ENCODE peak calls at places on chromosomes 16 and 17, in five cellular contexts. J, A, M, L and U are unnamed samples.

GRCh38 chr16:23579371-23579770 is 16.7 kb downstream of the NDUFAB1 start:
- DNase-seq in J (no peak), A (no peak), M (no peak), L (no peak), U (no peak)

GRCh38 chr17:38434178-38434665 is 6.0 kb downstream of the ARHGAP23 start:
- DNase-seq in J (no peak), A (no peak), M (no peak), L (no peak), U (no peak)

GRCh38 chr16:75244225-75244792 is 7.1 kb downstream of the BCAR1 start:
- DNase-seq in J (no peak), A (no peak), M (no peak), L (no peak), U (no peak)

GRCh38 chr16:1333149-1333812 is at the start of gene BAIAP3:
- DNase-seq in J (peak), A (peak), M (peak), L (no peak), U (no peak)

GRCh38 chr17:81069084-81069645 is 34.2 kb downstream of the BAIAP2 start:
- DNase-seq in J (no peak), A (no peak), M (no peak), L (no peak), U (no peak)

GRCh38 chr16:66923866-66924265 is 1.5 kb downstream of the RRAD start:
- DNase-seq in J (no peak), A (no peak), M (no peak), L (no peak), U (no peak)

GRCh38 chr16:48536600-48537200 is 73.3 kb downstream of the N4BP1 start:
- DNase-seq in J (no peak), A (no peak), M (no peak), L (no peak), U (no peak)

GRCh38 chr17:12485361-12485911 is 180.3 kb upstream of the MYOCD start:
- DNase-seq in J (no peak), A (no peak), M (no peak), L (no peak), U (no peak)

GRCh38 chr16:88977028-88977844 is at the start of gene CBFA2T3:
- DNase-seq in J (no peak), A (no peak), M (peak), L (no peak), U (no peak)

GRCh38 chr17:30273373-30273772 is 18.4 kb downstream of the BLMH start:
- DNase-seq in J (no peak), A (no peak), M (no peak), L (no peak), U (no peak)

GRCh38 chr17:45296003-45296832 is 20.6 kb downstream of the MAP3K14 start:
- DNase-seq in J (no peak), A (no peak), M (no peak), L (no peak), U (no peak)

GRCh38 chr16:74626741-74627416 is 20.0 kb upstream of the GLG1 start:
- DNase-seq in J (no peak), A (no peak), M (no peak), L (no peak), U (no peak)

GRCh38 chr17:36851230-36851629 is 86.0 kb upstream of the LHX1 start:
- DNase-seq in J (peak), A (no peak), M (no peak), L (no peak), U (peak)

GRCh38 chr17:78751447-78752067 is 30.5 kb downstream of the CYTH1 start:
- DNase-seq in J (no peak), A (no peak), M (no peak), L (no peak), U (peak)

GRCh38 chr16:4601317-4602186 is 13.1 kb downstream of the UBALD1 start:
- DNase-seq in J (no peak), A (no peak), M (no peak), L (no peak), U (no peak)

GRCh38 chr17:17904171-17905035 is 67.6 kb upstream of the SREBF1 start:
- DNase-seq in J (no peak), A (no peak), M (no peak), L (no peak), U (peak)

GRCh38 chr17:78599419-78599818 is 22.2 kb upstream of the DNAH17 start:
- DNase-seq in J (no peak), A (no peak), M (no peak), L (no peak), U (no peak)

GRCh38 chr17:48738803-48739526 is 10.4 kb upstream of the HOXB13 start:
- DNase-seq in J (no peak), A (peak), M (no peak), L (no peak), U (no peak)

GRCh38 chr16:26830716-26831115 is 236.0 kb upstream of the C16orf82 start:
- DNase-seq in J (no peak), A (no peak), M (no peak), L (no peak), U (no peak)

GRCh38 chr17:47864791-47865216 is 13.8 kb upstream of the SP6 start:
- DNase-seq in J (no peak), A (no peak), M (no peak), L (no peak), U (no peak)

GRCh38 chr16:74562117-74562516 is 44.8 kb downstream of the GLG1 start:
- DNase-seq in J (no peak), A (no peak), M (no peak), L (no peak), U (no peak)

GRCh38 chr17:62819511-62820221 is 11.6 kb upstream of the MARCHF10 start:
- DNase-seq in J (peak), A (no peak), M (no peak), L (no peak), U (peak)

GRCh38 chr16:90046122-90046970 is 27.1 kb upstream of the DBNDD1 start:
- DNase-seq in J (no peak), A (no peak), M (peak), L (no peak), U (no peak)

GRCh38 chr16:11327277-11328171 is 17.7 kb upstream of the RMI2 start:
- DNase-seq in J (no peak), A (no peak), M (no peak), L (peak), U (no peak)

GRCh38 chr16:1773703-1774455 is 945 bp upstream of the MRPS34 start:
- DNase-seq in J (no peak), A (no peak), M (no peak), L (no peak), U (no peak)

GRCh38 chr16:20859699-20860098 is 40.5 kb downstream of the DCUN1D3 start:
- DNase-seq in J (no peak), A (no peak), M (no peak), L (no peak), U (no peak)

GRCh38 chr17:59844884-59845594 is 47.7 kb downstream of the TUBD1 start:
- DNase-seq in J (peak), A (no peak), M (no peak), L (no peak), U (no peak)

GRCh38 chr17:57067781-57068180 is 17.3 kb upstream of the AKAP1 start:
- DNase-seq in J (no peak), A (no peak), M (no peak), L (no peak), U (no peak)

GRCh38 chr17:48597775-48598631 is 4.4 kb upstream of the HOXB5 start:
- DNase-seq in J (no peak), A (no peak), M (no peak), L (no peak), U (no peak)

GRCh38 chr16:4393243-4393606 is 21.6 kb downstream of the VASN start:
- DNase-seq in J (no peak), A (no peak), M (no peak), L (no peak), U (no peak)

GRCh38 chr17:43609613-43610385 is 51.9 kb downstream of the MEOX1 start:
- DNase-seq in J (no peak), A (no peak), M (no peak), L (no peak), U (no peak)
- TF ChIP-seq KDM1A in J (no peak), A (no peak), M (no peak), L (no peak), U (no peak)

GRCh38 chr16:69424053-69424934 is at the start of gene CYB5B:
- DNase-seq in J (peak), A (peak), M (peak), L (peak), U (peak)

GRCh38 chr16:69428652-69429051 is 4.2 kb downstream of the CYB5B start:
- DNase-seq in J (no peak), A (no peak), M (no peak), L (no peak), U (peak)

GRCh38 chr16:69419956-69420355 is 4.5 kb upstream of the CYB5B start:
- DNase-seq in J (no peak), A (no peak), M (no peak), L (no peak), U (no peak)

GRCh38 chr16:69423189-69423588 is 1.2 kb upstream of the CYB5B start:
- DNase-seq in J (no peak), A (no peak), M (no peak), L (no peak), U (no peak)

DNA sequence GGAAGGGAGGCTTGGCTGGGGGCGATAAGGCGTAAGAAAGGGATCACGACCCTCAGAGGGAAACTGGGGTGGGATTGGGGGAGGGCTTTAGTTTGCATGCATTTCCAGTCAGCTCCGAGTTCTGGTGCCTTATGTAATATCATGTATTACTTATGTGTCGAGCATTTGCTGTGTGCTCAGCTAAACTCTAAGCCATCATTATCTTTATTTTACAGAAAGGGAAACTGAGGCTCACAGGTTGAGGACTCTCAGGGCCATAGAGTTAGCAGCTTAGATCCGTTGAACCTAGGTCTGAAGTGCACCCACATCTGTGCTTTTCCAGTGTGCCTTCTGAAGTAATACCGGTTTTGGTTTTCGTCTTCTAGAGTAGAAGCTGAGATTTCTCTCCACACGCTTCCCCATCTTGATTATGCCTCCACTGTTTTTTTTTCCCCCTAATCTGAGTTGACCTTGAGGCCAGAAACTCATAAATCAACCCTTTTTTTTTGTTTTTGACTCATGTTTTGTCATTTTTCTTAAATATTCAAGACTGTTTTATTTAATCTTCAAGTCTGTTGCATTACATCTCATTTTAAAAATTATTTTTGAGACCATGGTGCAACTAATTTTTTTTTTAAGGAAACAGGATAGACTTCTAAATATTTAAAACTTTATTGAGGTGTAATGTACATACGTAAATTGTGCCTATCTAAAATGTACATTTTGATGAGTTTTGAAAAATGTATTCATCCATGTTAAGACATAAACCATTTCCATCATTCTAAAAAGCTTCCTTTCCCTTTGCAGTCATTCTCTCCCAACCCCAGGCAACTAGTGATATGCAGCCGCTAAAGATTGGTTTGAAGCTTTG is 741 bp downstream of the CYB5B start:
- DNase-seq in J (no peak), A (no peak), M (no peak), L (no peak), U (no peak)
- TF ChIP-seq KDM1A in J (no peak), A (no peak), M (peak), L (no peak), U (no peak)

GRCh38 chr16:73068546-73069401 is 20.8 kb upstream of the ZFHX3 start:
- DNase-seq in J (peak), A (no peak), M (no peak), L (no peak), U (peak)
- TF ChIP-seq KDM1A in J (no peak), A (no peak), M (no peak), L (no peak), U (no peak)

GRCh38 chr16:17369441-17369951 is 101.3 kb downstream of the XYLT1 start:
- DNase-seq in J (no peak), A (no peak), M (no peak), L (peak), U (no peak)

GRCh38 chr16:17370233-17371013 is 100.3 kb downstream of the XYLT1 start:
- DNase-seq in J (no peak), A (no peak), M (no peak), L (no peak), U (no peak)

GRCh38 chr16:17368511-17368910 is 102.2 kb downstream of the XYLT1 start:
- DNase-seq in J (no peak), A (no peak), M (no peak), L (no peak), U (no peak)

GRCh38 chr16:17367932-17368331 is 102.8 kb downstream of the XYLT1 start:
- DNase-seq in J (no peak), A (peak), M (peak), L (no peak), U (no peak)

GRCh38 chr16:17368951-17369350 is 101.8 kb downstream of the XYLT1 start:
- DNase-seq in J (no peak), A (no peak), M (no peak), L (no peak), U (no peak)
- TF ChIP-seq KDM1A in J (no peak), A (no peak), M (no peak), L (no peak), U (no peak)

GRCh38 chr16:87240211-87241134 is 76.7 kb downstream of the C16orf95 start:
- DNase-seq in J (no peak), A (no peak), M (no peak), L (no peak), U (no peak)
- TF ChIP-seq KDM1A in J (no peak), A (no peak), M (no peak), L (no peak), U (no peak)

DNA sequence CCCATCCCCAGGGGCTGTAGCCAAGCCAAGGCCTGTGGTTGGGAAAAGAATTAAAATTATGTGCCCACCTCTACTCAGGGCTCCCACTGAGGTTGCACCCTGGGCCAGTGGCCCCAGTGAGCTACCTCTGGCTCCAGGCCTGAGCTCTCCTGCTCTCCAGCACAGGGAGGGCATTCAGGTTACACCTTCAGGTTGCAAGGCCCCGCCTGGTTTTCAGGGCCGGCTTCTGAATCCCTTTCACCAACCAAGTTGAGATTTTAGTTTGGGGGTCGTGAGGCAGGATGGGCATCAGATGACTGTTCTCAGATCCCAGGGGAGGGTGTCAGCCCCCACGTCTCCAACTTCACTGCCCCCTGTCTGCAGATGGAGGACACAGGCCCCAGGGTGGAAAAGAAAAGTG is 8.0 kb upstream of the KATNB1 start:
- DNase-seq in J (no peak), A (no peak), M (no peak), L (no peak), U (no peak)
- TF ChIP-seq KDM1A in J (no peak), A (no peak), M (no peak), L (no peak), U (no peak)

DNA sequence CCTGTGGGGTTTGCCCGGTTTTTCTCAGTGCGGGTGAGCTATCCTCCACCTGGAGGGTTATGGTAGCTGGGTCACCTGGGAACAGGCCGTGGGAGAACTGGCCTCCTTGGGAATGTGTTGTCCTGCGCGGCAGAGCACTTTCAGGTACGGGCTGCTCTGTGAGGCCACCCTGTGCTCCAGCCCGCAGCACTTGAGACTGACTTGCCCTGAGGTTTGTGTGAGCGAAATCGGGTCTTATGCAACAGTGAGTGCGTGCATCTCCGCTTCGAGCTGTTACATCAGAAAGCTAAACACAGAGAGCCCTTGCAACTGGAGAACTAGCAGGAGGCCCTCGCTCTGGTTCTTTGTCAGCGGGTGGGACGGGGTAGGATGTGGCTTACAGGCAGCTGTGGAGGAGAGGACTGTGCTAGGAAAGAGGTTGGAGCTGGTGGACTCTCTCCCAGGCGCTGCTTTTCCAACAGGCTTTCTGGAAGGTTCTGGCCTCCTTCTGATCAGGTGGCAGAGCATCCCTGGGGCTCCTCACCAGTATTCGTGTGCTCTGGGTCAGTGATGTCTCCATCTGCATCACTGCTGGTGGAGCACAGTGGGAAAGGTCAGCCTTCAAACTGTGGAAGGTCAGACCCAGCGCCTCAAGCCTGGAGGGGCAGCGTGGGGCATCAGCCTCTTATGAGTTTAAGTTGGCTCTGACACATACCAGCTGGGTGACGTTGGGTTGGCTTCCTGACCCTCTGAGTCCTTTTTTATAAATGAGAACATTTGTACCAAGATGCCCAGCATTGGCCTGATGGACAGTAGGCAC is 76.2 kb downstream of the KSR1 start:
- DNase-seq in J (no peak), A (no peak), M (no peak), L (no peak), U (peak)
- TF ChIP-seq KDM1A in J (no peak), A (no peak), M (no peak), L (no peak), U (peak)

GRCh38 chr17:9389116-9389515 is 186.5 kb downstream of the STX8 start:
- DNase-seq in J (peak), A (no peak), M (no peak), L (peak), U (peak)
- TF ChIP-seq KDM1A in J (no peak), A (no peak), M (no peak), L (no peak), U (no peak)

DNA sequence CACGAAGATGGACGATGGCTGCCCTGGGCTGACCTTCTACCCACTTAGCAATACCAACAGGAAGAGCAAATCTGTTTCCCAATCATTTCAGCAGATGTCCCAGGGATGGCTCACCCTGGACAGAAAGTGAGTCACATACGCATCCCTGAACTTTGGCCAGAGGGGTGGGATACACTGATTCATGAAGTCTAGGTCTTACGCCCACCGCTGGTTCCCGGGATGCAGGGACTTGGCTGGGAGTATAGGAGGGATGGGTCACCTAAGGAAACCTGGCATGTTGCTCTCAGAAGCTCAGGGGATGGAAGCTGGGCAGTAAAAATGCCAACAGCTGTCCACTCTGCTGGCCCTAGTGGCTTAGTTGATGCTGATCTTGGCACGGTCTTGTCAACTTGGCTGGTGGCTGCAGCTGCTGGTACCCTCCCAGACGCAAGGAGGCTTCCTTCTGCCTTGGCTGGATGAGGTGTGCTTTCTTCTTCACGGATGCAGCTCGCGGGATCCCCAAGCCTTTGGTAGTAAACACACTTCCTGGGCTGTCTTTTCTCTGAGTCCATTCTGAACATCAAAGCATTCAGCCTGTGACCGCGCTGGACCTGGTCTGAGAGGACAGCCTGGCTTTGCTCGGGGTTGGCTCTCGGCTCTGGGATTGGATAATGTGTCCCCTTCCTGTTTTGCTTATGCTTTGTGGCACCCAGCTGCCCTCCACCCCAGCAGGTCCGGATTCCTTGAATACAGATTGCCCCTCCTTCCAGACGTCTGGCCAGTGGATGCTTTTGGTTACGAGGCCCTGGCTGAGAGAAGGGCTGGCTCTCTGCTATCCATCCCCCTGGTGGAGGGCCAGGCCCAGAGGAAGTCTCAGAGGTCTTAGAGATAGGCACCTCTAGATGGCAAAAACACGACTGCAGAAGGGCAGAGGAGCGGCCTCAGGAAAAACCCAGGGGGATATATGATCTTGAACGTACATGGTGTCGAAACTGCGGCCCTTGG is 71.5 kb downstream of the RAP1GAP2 start:
- DNase-seq in J (peak), A (peak), M (no peak), L (no peak), U (peak)
- TF ChIP-seq KDM1A in J (no peak), A (no peak), M (no peak), L (no peak), U (no peak)